ENCODE peak calls at places on chromosomes 3 and 15, in eight cellular contexts. One of them, this sample, is unnamed.
A peak's percentile ranks its signal among the peaks of the same experiment; 100 is the strongest.

GRCh38 chr3:39757312-39757711 is 52.1 kb upstream of the MYRIP start:
- DNase-seq in spleen: no peak
- DNase-seq in HCT116: no peak
- DNase-seq in A549: no peak
- DNase-seq in ovary: no peak
- DNase-seq in Peyer's patch: no peak
- DNase-seq in HepG2: no peak
- DNase-seq in heart left ventricle: no peak
- DNase-seq in this sample: no peak

GRCh38 chr3:84077479-84077878 is 881.3 kb upstream of the CADM2 start:
- DNase-seq in spleen: no peak
- DNase-seq in HCT116: no peak
- DNase-seq in A549: no peak
- DNase-seq in ovary: no peak
- DNase-seq in Peyer's patch: no peak
- DNase-seq in HepG2: no peak
- DNase-seq in heart left ventricle: no peak
- DNase-seq in this sample: no peak

GRCh38 chr3:134625462-134625861 is 25.4 kb downstream of the KY start:
- DNase-seq in spleen: no peak
- DNase-seq in HCT116: no peak
- DNase-seq in A549: no peak
- DNase-seq in ovary: no peak
- DNase-seq in Peyer's patch: no peak
- DNase-seq in HepG2: no peak
- DNase-seq in heart left ventricle: no peak
- DNase-seq in this sample: no peak

GRCh38 chr15:65916664-65917406 is 47.5 kb downstream of the RAB11A start:
- DNase-seq in spleen: peak; percentile 77
- DNase-seq in HCT116: no peak
- DNase-seq in A549: peak; percentile 82
- DNase-seq in ovary: peak; percentile 69
- DNase-seq in Peyer's patch: peak; percentile 23
- DNase-seq in HepG2: peak; percentile 80
- DNase-seq in heart left ventricle: peak; percentile 65
- DNase-seq in this sample: peak; percentile 31

GRCh38 chr3:16448691-16449090 is 64.8 kb downstream of the RFTN1 start:
- DNase-seq in spleen: no peak
- DNase-seq in HCT116: peak; percentile 54
- DNase-seq in A549: peak; percentile 25
- DNase-seq in ovary: peak; percentile 85
- DNase-seq in Peyer's patch: peak; percentile 31
- DNase-seq in HepG2: no peak
- DNase-seq in heart left ventricle: peak; percentile 79
- DNase-seq in this sample: peak; percentile 13

GRCh38 chr15:45110256-45110820 is 3.6 kb downstream of the DUOX2 start:
- DNase-seq in spleen: no peak
- DNase-seq in HCT116: no peak
- DNase-seq in A549: no peak
- DNase-seq in ovary: no peak
- DNase-seq in Peyer's patch: no peak
- DNase-seq in HepG2: no peak
- DNase-seq in heart left ventricle: no peak
- DNase-seq in this sample: no peak

GRCh38 chr3:53075743-53076140 is 29.9 kb upstream of the SFMBT1 start:
- DNase-seq in spleen: peak; percentile 34
- DNase-seq in HCT116: no peak
- DNase-seq in A549: no peak
- DNase-seq in ovary: peak; percentile 10
- DNase-seq in Peyer's patch: no peak
- DNase-seq in HepG2: no peak
- DNase-seq in heart left ventricle: no peak
- DNase-seq in this sample: no peak

GRCh38 chr3:87462228-87462627 is 185.8 kb upstream of the POU1F1 start:
- DNase-seq in spleen: no peak
- DNase-seq in HCT116: no peak
- DNase-seq in A549: no peak
- DNase-seq in ovary: no peak
- DNase-seq in Peyer's patch: no peak
- DNase-seq in HepG2: no peak
- DNase-seq in heart left ventricle: no peak
- DNase-seq in this sample: no peak

GRCh38 chr15:99476413-99477222 is 89.2 kb upstream of the MEF2A start:
- DNase-seq in spleen: peak; percentile 90
- DNase-seq in HCT116: no peak
- DNase-seq in A549: peak; percentile 85
- DNase-seq in ovary: no peak
- DNase-seq in Peyer's patch: peak; percentile 78
- DNase-seq in HepG2: peak; percentile 73
- DNase-seq in heart left ventricle: peak; percentile 68
- DNase-seq in this sample: peak; percentile 79

GRCh38 chr3:68057637-68058320 is 403.4 kb upstream of the SUCLG2 start:
- DNase-seq in spleen: no peak
- DNase-seq in HCT116: no peak
- DNase-seq in A549: no peak
- DNase-seq in ovary: no peak
- DNase-seq in Peyer's patch: peak; percentile 20
- DNase-seq in HepG2: no peak
- DNase-seq in heart left ventricle: no peak
- DNase-seq in this sample: no peak

GRCh38 chr3:150912501-150912900 is 7.3 kb upstream of the MINDY4B start:
- DNase-seq in spleen: no peak
- DNase-seq in HCT116: no peak
- DNase-seq in A549: no peak
- DNase-seq in ovary: no peak
- DNase-seq in Peyer's patch: no peak
- DNase-seq in HepG2: no peak
- DNase-seq in heart left ventricle: no peak
- DNase-seq in this sample: no peak

GRCh38 chr15:45871121-45871855 is 236.5 kb downstream of the SQOR start:
- DNase-seq in spleen: no peak
- DNase-seq in HCT116: no peak
- DNase-seq in A549: no peak
- DNase-seq in ovary: no peak
- DNase-seq in Peyer's patch: no peak
- DNase-seq in HepG2: no peak
- DNase-seq in heart left ventricle: no peak
- DNase-seq in this sample: no peak

GRCh38 chr3:8931342-8931741 is 31.9 kb downstream of the RAD18 start:
- DNase-seq in spleen: no peak
- DNase-seq in HCT116: no peak
- DNase-seq in A549: no peak
- DNase-seq in ovary: no peak
- DNase-seq in Peyer's patch: no peak
- DNase-seq in HepG2: no peak
- DNase-seq in heart left ventricle: no peak
- DNase-seq in this sample: no peak

GRCh38 chr3:31173118-31173718 is 278.8 kb upstream of the GADL1 start:
- DNase-seq in spleen: no peak
- DNase-seq in HCT116: no peak
- DNase-seq in A549: no peak
- DNase-seq in ovary: no peak
- DNase-seq in Peyer's patch: no peak
- DNase-seq in HepG2: no peak
- DNase-seq in heart left ventricle: no peak
- DNase-seq in this sample: no peak

GRCh38 chr3:191529992-191530391 is 69.0 kb downstream of the PYDC2 start:
- DNase-seq in spleen: no peak
- DNase-seq in HCT116: no peak
- DNase-seq in A549: no peak
- DNase-seq in ovary: no peak
- DNase-seq in Peyer's patch: no peak
- DNase-seq in HepG2: no peak
- DNase-seq in heart left ventricle: no peak
- DNase-seq in this sample: no peak

GRCh38 chr3:186815490-186815889 is 9.2 kb upstream of the RFC4 start:
- DNase-seq in spleen: no peak
- DNase-seq in HCT116: no peak
- DNase-seq in A549: peak; percentile 37
- DNase-seq in ovary: no peak
- DNase-seq in Peyer's patch: no peak
- DNase-seq in HepG2: no peak
- DNase-seq in heart left ventricle: no peak
- DNase-seq in this sample: no peak

GRCh38 chr15:52252781-52253180 is 42.8 kb downstream of the MYO5C start:
- DNase-seq in spleen: no peak
- DNase-seq in HCT116: peak; percentile 81
- DNase-seq in A549: peak; percentile 98
- DNase-seq in ovary: no peak
- DNase-seq in Peyer's patch: no peak
- DNase-seq in HepG2: peak; percentile 35
- DNase-seq in heart left ventricle: no peak
- DNase-seq in this sample: no peak

GRCh38 chr3:127775398-127776109 is 46.8 kb downstream of the MGLL start:
- DNase-seq in spleen: peak; percentile 72
- DNase-seq in HCT116: no peak
- DNase-seq in A549: no peak
- DNase-seq in ovary: peak; percentile 30
- DNase-seq in Peyer's patch: no peak
- DNase-seq in HepG2: no peak
- DNase-seq in heart left ventricle: peak; percentile 80
- DNase-seq in this sample: no peak

GRCh38 chr3:15892828-15893227 is 95.0 kb upstream of the ANKRD28 start:
- DNase-seq in spleen: no peak
- DNase-seq in HCT116: no peak
- DNase-seq in A549: no peak
- DNase-seq in ovary: no peak
- DNase-seq in Peyer's patch: no peak
- DNase-seq in HepG2: no peak
- DNase-seq in heart left ventricle: no peak
- DNase-seq in this sample: no peak

DNA sequence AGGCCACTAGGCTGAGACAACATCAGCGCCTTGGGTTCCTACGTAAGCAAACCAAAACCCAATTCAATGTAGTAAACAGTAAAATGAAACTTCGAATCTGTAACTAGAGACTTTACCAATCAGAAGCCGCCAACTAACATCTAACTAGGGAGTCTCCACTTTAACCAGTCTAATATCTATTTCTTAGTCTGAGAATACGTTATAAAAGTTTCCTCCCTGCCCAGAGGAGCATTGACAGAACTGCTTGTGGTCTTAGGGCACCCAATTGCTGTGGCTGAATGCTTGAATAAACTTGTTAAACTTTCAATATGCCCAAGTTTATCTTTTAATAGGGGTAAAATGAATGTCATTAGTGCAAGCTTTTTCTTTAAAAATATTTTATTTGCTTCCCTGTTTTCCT is 4.3 kb downstream of the CP start:
- DNase-seq in spleen: no peak
- DNase-seq in HCT116: no peak
- DNase-seq in A549: no peak
- DNase-seq in ovary: no peak
- DNase-seq in Peyer's patch: no peak
- DNase-seq in HepG2: no peak
- DNase-seq in heart left ventricle: no peak
- DNase-seq in this sample: no peak
- TF ChIP-seq POLR2A in spleen: no peak
- TF ChIP-seq POLR2A in HCT116: no peak
- TF ChIP-seq POLR2A in A549: no peak
- TF ChIP-seq POLR2A in ovary: no peak
- TF ChIP-seq POLR2A in Peyer's patch: no peak
- TF ChIP-seq POLR2A in HepG2: no peak
- TF ChIP-seq POLR2A in heart left ventricle: no peak
- TF ChIP-seq POLR2A in this sample: no peak

GRCh38 chr15:93028111-93028631 is 60.8 kb downstream of the RGMA start:
- DNase-seq in spleen: no peak
- DNase-seq in HCT116: no peak
- DNase-seq in A549: no peak
- DNase-seq in ovary: no peak
- DNase-seq in Peyer's patch: no peak
- DNase-seq in HepG2: no peak
- DNase-seq in heart left ventricle: no peak
- DNase-seq in this sample: no peak

GRCh38 chr15:93028632-93029612 is 60.1 kb downstream of the RGMA start:
- DNase-seq in spleen: peak; percentile 89
- DNase-seq in HCT116: no peak
- DNase-seq in A549: no peak
- DNase-seq in ovary: peak; percentile 83
- DNase-seq in Peyer's patch: peak; percentile 22
- DNase-seq in HepG2: no peak
- DNase-seq in heart left ventricle: peak; percentile 90
- DNase-seq in this sample: peak; percentile 84

GRCh38 chr15:93026359-93026758 is 62.7 kb downstream of the RGMA start:
- DNase-seq in spleen: peak; percentile 81
- DNase-seq in HCT116: no peak
- DNase-seq in A549: no peak
- DNase-seq in ovary: no peak
- DNase-seq in Peyer's patch: no peak
- DNase-seq in HepG2: no peak
- DNase-seq in heart left ventricle: no peak
- DNase-seq in this sample: no peak

GRCh38 chr15:93025625-93025982 is 63.4 kb downstream of the RGMA start:
- DNase-seq in spleen: no peak
- DNase-seq in HCT116: no peak
- DNase-seq in A549: no peak
- DNase-seq in ovary: no peak
- DNase-seq in Peyer's patch: no peak
- DNase-seq in HepG2: no peak
- DNase-seq in heart left ventricle: no peak
- DNase-seq in this sample: no peak

GRCh38 chr15:93027413-93027812 is 61.6 kb downstream of the RGMA start:
- DNase-seq in spleen: peak; percentile 84
- DNase-seq in HCT116: no peak
- DNase-seq in A549: no peak
- DNase-seq in ovary: no peak
- DNase-seq in Peyer's patch: no peak
- DNase-seq in HepG2: no peak
- DNase-seq in heart left ventricle: no peak
- DNase-seq in this sample: no peak
- TF ChIP-seq POLR2A in spleen: no peak
- TF ChIP-seq POLR2A in HCT116: no peak
- TF ChIP-seq POLR2A in A549: no peak
- TF ChIP-seq POLR2A in ovary: no peak
- TF ChIP-seq POLR2A in Peyer's patch: no peak
- TF ChIP-seq POLR2A in HepG2: peak; percentile 36
- TF ChIP-seq POLR2A in heart left ventricle: no peak
- TF ChIP-seq POLR2A in this sample: no peak

GRCh38 chr3:149368850-149369497 is 8.5 kb downstream of the TM4SF1 start:
- DNase-seq in spleen: no peak
- DNase-seq in HCT116: no peak
- DNase-seq in A549: no peak
- DNase-seq in ovary: no peak
- DNase-seq in Peyer's patch: no peak
- DNase-seq in HepG2: peak; percentile 96
- DNase-seq in heart left ventricle: no peak
- DNase-seq in this sample: no peak
- TF ChIP-seq POLR2A in spleen: no peak
- TF ChIP-seq POLR2A in HCT116: no peak
- TF ChIP-seq POLR2A in A549: no peak
- TF ChIP-seq POLR2A in ovary: no peak
- TF ChIP-seq POLR2A in Peyer's patch: no peak
- TF ChIP-seq POLR2A in HepG2: peak; percentile 13
- TF ChIP-seq POLR2A in heart left ventricle: no peak
- TF ChIP-seq POLR2A in this sample: no peak

GRCh38 chr3:49856181-49857005 is at the start of gene TRAIP:
- DNase-seq in spleen: peak; percentile 95
- DNase-seq in HCT116: peak; percentile 88
- DNase-seq in A549: peak; percentile 96
- DNase-seq in ovary: peak; percentile 94
- DNase-seq in Peyer's patch: peak; percentile 93
- DNase-seq in HepG2: peak; percentile 83
- DNase-seq in heart left ventricle: peak; percentile 96
- DNase-seq in this sample: peak; percentile 93
- TF ChIP-seq POLR2A in spleen: no peak
- TF ChIP-seq POLR2A in HCT116: peak; percentile 72
- TF ChIP-seq POLR2A in A549: peak; percentile 62
- TF ChIP-seq POLR2A in ovary: peak; percentile 28
- TF ChIP-seq POLR2A in Peyer's patch: peak; percentile 20
- TF ChIP-seq POLR2A in HepG2: peak; percentile 80
- TF ChIP-seq POLR2A in heart left ventricle: no peak
- TF ChIP-seq POLR2A in this sample: peak; percentile 53

This sample was measured in prostate gland.